ENCODE peak calls at places on chromosome 14, in ten cellular contexts. E, S, B, D, A, W, H, M, U and C are unnamed samples.

GRCh38 chr14:23633160-23633701 is 2.9 kb upstream of the DHRS2 start:
- DNase-seq in W (no peak), A (no peak), D (no peak), U (peak), H (no peak), S (no peak), B (no peak), M (no peak), E (no peak), C (no peak)

GRCh38 chr14:76644875-76645518 is 116.3 kb upstream of the VASH1 start:
- DNase-seq in E (no peak), B (no peak), A (no peak), S (no peak), M (no peak), H (peak), U (peak), D (no peak), W (peak), C (no peak)

GRCh38 chr14:105322791-105323556 is 8.4 kb downstream of the PACS2 start:
- DNase-seq in D (no peak), W (no peak), H (no peak), S (no peak), A (no peak), E (no peak), B (no peak), M (no peak), U (no peak), C (peak)

GRCh38 chr14:102362084-102362483 is 606 bp downstream of the CINP start:
- DNase-seq in E (no peak), S (no peak), U (no peak), A (peak), D (no peak), H (no peak), B (no peak), W (no peak), M (peak), C (no peak)

GRCh38 chr14:20580242-20580641 is 7.6 kb downstream of the RNASE11 start:
- DNase-seq in U (no peak), A (no peak), B (no peak), D (no peak), E (no peak), S (no peak), M (no peak), W (no peak), H (no peak), C (no peak)

GRCh38 chr14:81625343-81625742 is 91.7 kb upstream of the SEL1L start:
- DNase-seq in W (peak), E (no peak), B (no peak), A (no peak), D (peak), M (no peak), H (no peak), S (no peak), U (peak), C (no peak)

GRCh38 chr14:31510222-31510621 is 22.4 kb upstream of the GPR33 start:
- DNase-seq in S (no peak), M (no peak), B (no peak), D (no peak), W (peak), A (no peak), E (no peak), H (no peak), U (peak), C (no peak)

GRCh38 chr14:45785240-45785639 is 532.2 kb upstream of the MIS18BP1 start:
- DNase-seq in S (no peak), E (no peak), H (no peak), W (no peak), M (no peak), D (no peak), B (no peak), A (no peak), U (no peak), C (no peak)

GRCh38 chr14:36751116-36751515 is 89.5 kb downstream of the PAX9 start:
- DNase-seq in U (no peak), A (no peak), E (no peak), D (no peak), B (no peak), M (no peak), W (no peak), S (no peak), H (no peak), C (no peak)

GRCh38 chr14:88168498-88169165 is 154.4 kb downstream of the KCNK10 start:
- DNase-seq in U (no peak), B (no peak), A (peak), H (peak), W (no peak), M (peak), E (no peak), D (no peak), S (no peak), C (peak)

GRCh38 chr14:20714593-20715250 is 26.2 kb downstream of the ANG start:
- DNase-seq in A (no peak), U (no peak), B (no peak), W (no peak), E (peak), H (no peak), M (no peak), D (no peak), S (peak), C (peak)

GRCh38 chr14:104820669-104821228 is 19.8 kb downstream of the ZBTB42 start:
- DNase-seq in S (no peak), E (peak), B (no peak), U (peak), W (no peak), D (no peak), A (no peak), M (no peak), H (peak), C (peak)